ENCODE peak calls at places on chromosomes 7 and 10, in ten cellular contexts. One of them, this sample, is unnamed. For H3K9me3 and H3K27me3, the result is how much of the 10 kb centered on the place peaks cover.

GRCh38 chr7:40306025-40306424 is 171.2 kb downstream of the SUGCT start:
- DNase-seq in endodermal cell: no peak
- DNase-seq in stomach: no peak
- DNase-seq in pancreas: no peak
- DNase-seq in heart left ventricle: no peak
- DNase-seq in cardiac muscle cell: no peak
- DNase-seq in Peyer's patch: no peak
- DNase-seq in WERI-Rb-1: no peak
- DNase-seq in IMR-90: no peak
- DNase-seq in Caco-2: no peak
- DNase-seq in this sample: no peak

GRCh38 chr10:119669975-119670640 is 18.9 kb downstream of the BAG3 start:
- DNase-seq in endodermal cell: no peak
- DNase-seq in stomach: no peak
- DNase-seq in pancreas: peak
- DNase-seq in heart left ventricle: no peak
- DNase-seq in cardiac muscle cell: no peak
- DNase-seq in Peyer's patch: no peak
- DNase-seq in WERI-Rb-1: peak
- DNase-seq in IMR-90: no peak
- DNase-seq in Caco-2: no peak
- DNase-seq in this sample: no peak

GRCh38 chr7:26636808-26637207 is 227.6 kb downstream of the SKAP2 start:
- DNase-seq in endodermal cell: no peak
- DNase-seq in stomach: no peak
- DNase-seq in pancreas: no peak
- DNase-seq in heart left ventricle: no peak
- DNase-seq in cardiac muscle cell: no peak
- DNase-seq in Peyer's patch: no peak
- DNase-seq in WERI-Rb-1: no peak
- DNase-seq in IMR-90: no peak
- DNase-seq in Caco-2: no peak
- DNase-seq in this sample: no peak

GRCh38 chr10:49274886-49275285 is 24.1 kb upstream of the C10orf71 start:
- DNase-seq in endodermal cell: peak
- DNase-seq in stomach: no peak
- DNase-seq in pancreas: no peak
- DNase-seq in heart left ventricle: no peak
- DNase-seq in cardiac muscle cell: no peak
- DNase-seq in Peyer's patch: no peak
- DNase-seq in WERI-Rb-1: no peak
- DNase-seq in IMR-90: no peak
- DNase-seq in Caco-2: no peak
- DNase-seq in this sample: no peak

GRCh38 chr10:119205926-119206602 is 1.3 kb upstream of the GRK5 start:
- DNase-seq in endodermal cell: peak
- DNase-seq in stomach: peak
- DNase-seq in pancreas: peak
- DNase-seq in heart left ventricle: peak
- DNase-seq in cardiac muscle cell: no peak
- DNase-seq in Peyer's patch: peak
- DNase-seq in WERI-Rb-1: peak
- DNase-seq in IMR-90: no peak
- DNase-seq in Caco-2: peak
- DNase-seq in this sample: peak

GRCh38 chr7:2622869-2623697 is 8.7 kb upstream of the TTYH3 start:
- DNase-seq in endodermal cell: no peak
- DNase-seq in stomach: no peak
- DNase-seq in pancreas: no peak
- DNase-seq in heart left ventricle: no peak
- DNase-seq in cardiac muscle cell: no peak
- DNase-seq in Peyer's patch: peak
- DNase-seq in WERI-Rb-1: no peak
- DNase-seq in IMR-90: no peak
- DNase-seq in Caco-2: peak
- DNase-seq in this sample: peak

GRCh38 chr7:101390901-101391301 is 28.2 kb downstream of the COL26A1 start:
- DNase-seq in endodermal cell: peak
- DNase-seq in stomach: no peak
- DNase-seq in pancreas: no peak
- DNase-seq in heart left ventricle: peak
- DNase-seq in cardiac muscle cell: peak
- DNase-seq in Peyer's patch: no peak
- DNase-seq in WERI-Rb-1: peak
- DNase-seq in IMR-90: no peak
- DNase-seq in Caco-2: peak
- DNase-seq in this sample: no peak

GRCh38 chr10:93417264-93417663 is 64.9 kb downstream of the MYOF start:
- DNase-seq in endodermal cell: peak
- DNase-seq in stomach: no peak
- DNase-seq in pancreas: no peak
- DNase-seq in heart left ventricle: peak
- DNase-seq in cardiac muscle cell: peak
- DNase-seq in Peyer's patch: no peak
- DNase-seq in WERI-Rb-1: no peak
- DNase-seq in IMR-90: no peak
- DNase-seq in Caco-2: no peak
- DNase-seq in this sample: no peak

GRCh38 chr7:130937016-130937415 is 203.0 kb upstream of the KLF14 start:
- DNase-seq in endodermal cell: no peak
- DNase-seq in stomach: no peak
- DNase-seq in pancreas: no peak
- DNase-seq in heart left ventricle: no peak
- DNase-seq in cardiac muscle cell: no peak
- DNase-seq in Peyer's patch: no peak
- DNase-seq in WERI-Rb-1: no peak
- DNase-seq in IMR-90: no peak
- DNase-seq in Caco-2: no peak
- DNase-seq in this sample: no peak

GRCh38 chr7:130938661-130939060 is 204.7 kb upstream of the KLF14 start:
- DNase-seq in endodermal cell: no peak
- DNase-seq in stomach: no peak
- DNase-seq in pancreas: no peak
- DNase-seq in heart left ventricle: no peak
- DNase-seq in cardiac muscle cell: no peak
- DNase-seq in Peyer's patch: no peak
- DNase-seq in WERI-Rb-1: no peak
- DNase-seq in IMR-90: no peak
- DNase-seq in Caco-2: no peak
- DNase-seq in this sample: no peak

GRCh38 chr7:130939285-130940095 is 205.5 kb upstream of the KLF14 start:
- DNase-seq in endodermal cell: no peak
- DNase-seq in stomach: no peak
- DNase-seq in pancreas: no peak
- DNase-seq in heart left ventricle: no peak
- DNase-seq in cardiac muscle cell: no peak
- DNase-seq in Peyer's patch: no peak
- DNase-seq in WERI-Rb-1: no peak
- DNase-seq in IMR-90: peak
- DNase-seq in Caco-2: no peak
- DNase-seq in this sample: no peak

GRCh38 chr7:130936202-130936931 is 202.4 kb upstream of the KLF14 start:
- DNase-seq in endodermal cell: no peak
- DNase-seq in stomach: no peak
- DNase-seq in pancreas: no peak
- DNase-seq in heart left ventricle: no peak
- DNase-seq in cardiac muscle cell: no peak
- DNase-seq in Peyer's patch: no peak
- DNase-seq in WERI-Rb-1: no peak
- DNase-seq in IMR-90: no peak
- DNase-seq in Caco-2: no peak
- DNase-seq in this sample: no peak

DNA sequence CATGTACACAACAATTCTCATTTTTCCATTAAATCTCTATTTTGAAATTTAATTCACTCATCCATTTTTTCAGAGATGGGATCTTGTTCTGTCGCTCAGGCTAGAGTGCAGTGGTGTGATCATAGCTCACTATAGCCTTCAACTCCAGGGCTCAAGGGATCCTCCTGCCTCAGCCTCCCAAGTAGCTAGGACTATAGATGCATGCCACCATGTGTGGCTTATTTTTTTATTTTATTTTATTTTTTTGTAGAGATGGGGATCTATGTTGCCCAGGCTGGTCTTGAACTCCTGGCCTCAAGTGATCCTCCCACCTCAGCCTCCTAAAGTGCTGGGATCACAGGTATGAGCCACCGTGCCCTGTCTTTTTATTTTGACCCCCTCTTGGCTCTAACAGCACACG is 203.8 kb upstream of the KLF14 start:
- DNase-seq in endodermal cell: no peak
- DNase-seq in stomach: no peak
- DNase-seq in pancreas: no peak
- DNase-seq in heart left ventricle: no peak
- DNase-seq in cardiac muscle cell: no peak
- DNase-seq in Peyer's patch: no peak
- DNase-seq in WERI-Rb-1: no peak
- DNase-seq in IMR-90: no peak
- DNase-seq in Caco-2: no peak
- DNase-seq in this sample: no peak
- H3K9me3 ChIP-seq in endodermal cell: under half
- H3K9me3 ChIP-seq in stomach: under half
- H3K9me3 ChIP-seq in pancreas: under half
- H3K9me3 ChIP-seq in heart left ventricle: under half
- H3K9me3 ChIP-seq in cardiac muscle cell: under half
- H3K9me3 ChIP-seq in Peyer's patch: under half
- H3K9me3 ChIP-seq in WERI-Rb-1: under half
- H3K9me3 ChIP-seq in IMR-90: under half
- H3K9me3 ChIP-seq in Caco-2: under half
- H3K9me3 ChIP-seq in this sample: under half

DNA sequence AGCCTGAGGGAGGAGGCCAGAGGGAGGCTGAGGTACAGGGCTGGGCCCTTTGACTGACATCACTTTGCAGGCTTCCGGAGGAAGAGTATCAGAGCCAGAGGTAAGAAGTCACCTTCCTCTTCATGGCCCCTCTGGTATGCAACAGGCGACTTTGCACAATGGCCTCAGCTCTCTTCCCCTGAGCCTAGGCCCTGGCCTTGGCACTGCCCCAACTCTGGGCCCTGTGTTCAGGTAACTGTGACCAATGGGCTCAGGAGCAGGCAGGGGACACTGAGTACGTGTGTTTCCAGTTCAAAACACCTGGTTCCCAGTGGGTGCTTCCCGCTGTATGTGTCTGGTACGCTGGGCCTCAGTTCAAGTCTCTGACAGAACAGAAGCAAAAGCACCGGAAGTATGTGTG is 12.1 kb upstream of the PAX2 start:
- DNase-seq in endodermal cell: no peak
- DNase-seq in stomach: no peak
- DNase-seq in pancreas: no peak
- DNase-seq in heart left ventricle: no peak
- DNase-seq in cardiac muscle cell: no peak
- DNase-seq in Peyer's patch: no peak
- DNase-seq in WERI-Rb-1: no peak
- DNase-seq in IMR-90: no peak
- DNase-seq in Caco-2: no peak
- DNase-seq in this sample: no peak
- H3K27me3 ChIP-seq in endodermal cell: half or more
- H3K27me3 ChIP-seq in stomach: half or more
- H3K27me3 ChIP-seq in pancreas: under half
- H3K27me3 ChIP-seq in heart left ventricle: half or more
- H3K27me3 ChIP-seq in cardiac muscle cell: half or more
- H3K27me3 ChIP-seq in Peyer's patch: half or more
- H3K27me3 ChIP-seq in WERI-Rb-1: half or more
- H3K27me3 ChIP-seq in IMR-90: half or more
- H3K27me3 ChIP-seq in Caco-2: under half
- H3K27me3 ChIP-seq in this sample: half or more

DNA sequence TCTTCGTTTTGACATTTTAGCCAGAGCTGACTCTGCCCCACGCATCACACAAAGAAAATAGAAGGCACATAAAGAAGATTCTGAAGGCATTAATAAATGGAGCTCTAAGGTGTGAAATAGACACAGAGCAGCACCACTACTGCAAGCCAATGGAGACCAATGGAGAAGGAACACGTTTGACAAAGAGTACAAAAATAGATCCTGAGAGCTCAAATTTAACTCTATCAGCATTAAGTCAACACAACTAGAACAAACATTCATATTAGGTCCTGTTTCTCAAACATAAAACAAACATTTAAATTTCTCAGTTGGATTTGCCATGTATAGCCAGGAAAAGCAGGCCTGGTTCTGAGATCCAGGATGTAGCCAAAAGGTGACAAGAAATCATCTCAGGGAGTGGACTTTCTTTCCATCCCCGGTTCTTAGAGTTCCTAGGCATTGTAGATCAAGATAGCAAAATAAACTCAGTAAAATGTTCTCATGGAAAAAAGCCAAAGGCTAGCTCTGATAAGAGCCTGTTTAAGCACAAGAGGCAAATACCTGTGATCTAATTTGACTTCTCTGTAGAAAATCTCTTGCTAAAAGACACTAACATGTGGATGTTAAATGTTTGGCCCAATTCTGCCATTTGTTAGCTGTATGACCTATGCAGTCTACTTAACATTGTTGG is 174.2 kb upstream of the VIPR2 start:
- DNase-seq in endodermal cell: no peak
- DNase-seq in stomach: no peak
- DNase-seq in pancreas: no peak
- DNase-seq in heart left ventricle: no peak
- DNase-seq in cardiac muscle cell: no peak
- DNase-seq in Peyer's patch: no peak
- DNase-seq in WERI-Rb-1: no peak
- DNase-seq in IMR-90: no peak
- DNase-seq in Caco-2: no peak
- DNase-seq in this sample: no peak
- H3K9me3 ChIP-seq in endodermal cell: half or more
- H3K9me3 ChIP-seq in stomach: under half
- H3K9me3 ChIP-seq in pancreas: under half
- H3K9me3 ChIP-seq in heart left ventricle: under half
- H3K9me3 ChIP-seq in cardiac muscle cell: under half
- H3K9me3 ChIP-seq in Peyer's patch: under half
- H3K9me3 ChIP-seq in WERI-Rb-1: under half
- H3K9me3 ChIP-seq in IMR-90: under half
- H3K9me3 ChIP-seq in Caco-2: under half
- H3K9me3 ChIP-seq in this sample: under half

GRCh38 chr10:69576334-69577011 is 3.3 kb upstream of the NEUROG3 start:
- DNase-seq in endodermal cell: peak
- DNase-seq in stomach: no peak
- DNase-seq in pancreas: no peak
- DNase-seq in heart left ventricle: no peak
- DNase-seq in cardiac muscle cell: no peak
- DNase-seq in Peyer's patch: no peak
- DNase-seq in WERI-Rb-1: no peak
- DNase-seq in IMR-90: no peak
- DNase-seq in Caco-2: no peak
- DNase-seq in this sample: no peak

GRCh38 chr10:69580435-69580834 is 7.2 kb upstream of the NEUROG3 start:
- DNase-seq in endodermal cell: no peak
- DNase-seq in stomach: no peak
- DNase-seq in pancreas: no peak
- DNase-seq in heart left ventricle: no peak
- DNase-seq in cardiac muscle cell: no peak
- DNase-seq in Peyer's patch: no peak
- DNase-seq in WERI-Rb-1: no peak
- DNase-seq in IMR-90: no peak
- DNase-seq in Caco-2: no peak
- DNase-seq in this sample: no peak

GRCh38 chr10:69578508-69578991 is 5.3 kb upstream of the NEUROG3 start:
- DNase-seq in endodermal cell: peak
- DNase-seq in stomach: no peak
- DNase-seq in pancreas: no peak
- DNase-seq in heart left ventricle: no peak
- DNase-seq in cardiac muscle cell: no peak
- DNase-seq in Peyer's patch: no peak
- DNase-seq in WERI-Rb-1: no peak
- DNase-seq in IMR-90: no peak
- DNase-seq in Caco-2: no peak
- DNase-seq in this sample: no peak

GRCh38 chr10:69577268-69578232 is 4.3 kb upstream of the NEUROG3 start:
- DNase-seq in endodermal cell: peak
- DNase-seq in stomach: no peak
- DNase-seq in pancreas: no peak
- DNase-seq in heart left ventricle: no peak
- DNase-seq in cardiac muscle cell: no peak
- DNase-seq in Peyer's patch: no peak
- DNase-seq in WERI-Rb-1: peak
- DNase-seq in IMR-90: no peak
- DNase-seq in Caco-2: no peak
- DNase-seq in this sample: no peak

GRCh38 chr10:69579661-69580060 is 6.4 kb upstream of the NEUROG3 start:
- DNase-seq in endodermal cell: no peak
- DNase-seq in stomach: no peak
- DNase-seq in pancreas: no peak
- DNase-seq in heart left ventricle: no peak
- DNase-seq in cardiac muscle cell: no peak
- DNase-seq in Peyer's patch: no peak
- DNase-seq in WERI-Rb-1: no peak
- DNase-seq in IMR-90: no peak
- DNase-seq in Caco-2: no peak
- DNase-seq in this sample: no peak
- H3K27me3 ChIP-seq in endodermal cell: half or more
- H3K27me3 ChIP-seq in stomach: half or more
- H3K27me3 ChIP-seq in pancreas: under half
- H3K27me3 ChIP-seq in heart left ventricle: half or more
- H3K27me3 ChIP-seq in cardiac muscle cell: half or more
- H3K27me3 ChIP-seq in Peyer's patch: under half
- H3K27me3 ChIP-seq in WERI-Rb-1: half or more
- H3K27me3 ChIP-seq in IMR-90: half or more
- H3K27me3 ChIP-seq in Caco-2: under half
- H3K27me3 ChIP-seq in this sample: half or more